ENCODE peak calls at places on chromosomes 6 and 20, in nine cellular contexts. One of them, this sample, is unnamed.

GRCh38 chr6:109687271-109687721 is 3.7 kb downstream of the AK9 start:
- DNase-seq in ascending aorta: no peak
- DNase-seq in NCI-H774: no peak
- DNase-seq in GM03348: peak
- DNase-seq in T-helper 2 cell: no peak
- DNase-seq in sciatic nerve: no peak
- DNase-seq in non-pigmented ciliary epithelial cell: peak
- DNase-seq in GM13977: no peak
- DNase-seq in mesenteric fat pad: no peak
- DNase-seq in this sample: no peak

GRCh38 chr6:8243462-8243861 is 141.1 kb upstream of the EEF1E1 start:
- DNase-seq in sciatic nerve: no peak
- DNase-seq in NCI-H774: no peak
- DNase-seq in ascending aorta: no peak
- DNase-seq in mesenteric fat pad: no peak
- DNase-seq in GM03348: no peak
- DNase-seq in non-pigmented ciliary epithelial cell: peak
- DNase-seq in GM13977: no peak
- DNase-seq in T-helper 2 cell: no peak
- DNase-seq in this sample: no peak

GRCh38 chr6:69936674-69937363 is 70.5 kb downstream of the COL19A1 start:
- DNase-seq in mesenteric fat pad: no peak
- DNase-seq in non-pigmented ciliary epithelial cell: no peak
- DNase-seq in sciatic nerve: no peak
- DNase-seq in GM03348: no peak
- DNase-seq in NCI-H774: no peak
- DNase-seq in GM13977: no peak
- DNase-seq in T-helper 2 cell: no peak
- DNase-seq in ascending aorta: no peak
- DNase-seq in this sample: no peak

GRCh38 chr6:99850841-99851240 is 143.2 kb downstream of the MCHR2 start:
- DNase-seq in ascending aorta: no peak
- DNase-seq in mesenteric fat pad: no peak
- DNase-seq in non-pigmented ciliary epithelial cell: no peak
- DNase-seq in NCI-H774: no peak
- DNase-seq in GM13977: no peak
- DNase-seq in GM03348: no peak
- DNase-seq in sciatic nerve: no peak
- DNase-seq in T-helper 2 cell: no peak
- DNase-seq in this sample: no peak

GRCh38 chr6:85644374-85644762 is 1.7 kb upstream of the SYNCRIP start:
- DNase-seq in sciatic nerve: no peak
- DNase-seq in mesenteric fat pad: no peak
- DNase-seq in GM03348: peak
- DNase-seq in ascending aorta: no peak
- DNase-seq in NCI-H774: no peak
- DNase-seq in non-pigmented ciliary epithelial cell: no peak
- DNase-seq in T-helper 2 cell: no peak
- DNase-seq in GM13977: no peak
- DNase-seq in this sample: no peak

GRCh38 chr6:117544725-117545124 is 57.6 kb downstream of the GOPC start:
- DNase-seq in GM13977: no peak
- DNase-seq in mesenteric fat pad: no peak
- DNase-seq in GM03348: no peak
- DNase-seq in sciatic nerve: no peak
- DNase-seq in ascending aorta: no peak
- DNase-seq in T-helper 2 cell: no peak
- DNase-seq in non-pigmented ciliary epithelial cell: no peak
- DNase-seq in NCI-H774: no peak
- DNase-seq in this sample: no peak

GRCh38 chr20:47620808-47621805 is 119.4 kb downstream of the NCOA3 start:
- DNase-seq in NCI-H774: peak
- DNase-seq in mesenteric fat pad: no peak
- DNase-seq in ascending aorta: no peak
- DNase-seq in GM13977: peak
- DNase-seq in non-pigmented ciliary epithelial cell: peak
- DNase-seq in sciatic nerve: no peak
- DNase-seq in T-helper 2 cell: no peak
- DNase-seq in GM03348: peak
- DNase-seq in this sample: no peak

GRCh38 chr6:57207141-57207540 is 15.0 kb downstream of the RAB23 start:
- DNase-seq in ascending aorta: no peak
- DNase-seq in GM03348: no peak
- DNase-seq in GM13977: no peak
- DNase-seq in non-pigmented ciliary epithelial cell: no peak
- DNase-seq in T-helper 2 cell: no peak
- DNase-seq in NCI-H774: no peak
- DNase-seq in sciatic nerve: no peak
- DNase-seq in mesenteric fat pad: no peak
- DNase-seq in this sample: no peak

GRCh38 chr20:37845261-37845681 is 57.7 kb upstream of the VSTM2L start:
- DNase-seq in mesenteric fat pad: no peak
- DNase-seq in GM13977: no peak
- DNase-seq in GM03348: no peak
- DNase-seq in ascending aorta: no peak
- DNase-seq in sciatic nerve: no peak
- DNase-seq in T-helper 2 cell: no peak
- DNase-seq in NCI-H774: peak
- DNase-seq in non-pigmented ciliary epithelial cell: no peak
- DNase-seq in this sample: no peak

GRCh38 chr20:4493386-4493785 is 228.3 kb upstream of the PRND start:
- DNase-seq in mesenteric fat pad: no peak
- DNase-seq in T-helper 2 cell: no peak
- DNase-seq in GM03348: no peak
- DNase-seq in NCI-H774: no peak
- DNase-seq in non-pigmented ciliary epithelial cell: no peak
- DNase-seq in sciatic nerve: no peak
- DNase-seq in ascending aorta: no peak
- DNase-seq in GM13977: no peak
- DNase-seq in this sample: no peak

GRCh38 chr6:144365176-144365710 is 80.1 kb downstream of the UTRN start:
- DNase-seq in GM03348: no peak
- DNase-seq in NCI-H774: no peak
- DNase-seq in mesenteric fat pad: no peak
- DNase-seq in non-pigmented ciliary epithelial cell: no peak
- DNase-seq in GM13977: no peak
- DNase-seq in sciatic nerve: no peak
- DNase-seq in T-helper 2 cell: no peak
- DNase-seq in ascending aorta: no peak
- DNase-seq in this sample: no peak

GRCh38 chr20:20436689-20437088 is 68.8 kb downstream of the INSM1 start:
- DNase-seq in T-helper 2 cell: no peak
- DNase-seq in NCI-H774: no peak
- DNase-seq in mesenteric fat pad: no peak
- DNase-seq in non-pigmented ciliary epithelial cell: no peak
- DNase-seq in ascending aorta: no peak
- DNase-seq in sciatic nerve: no peak
- DNase-seq in GM03348: no peak
- DNase-seq in GM13977: no peak
- DNase-seq in this sample: no peak

GRCh38 chr6:31246051-31246495 is 25.8 kb downstream of the HLA-C start:
- DNase-seq in ascending aorta: no peak
- DNase-seq in GM03348: peak
- DNase-seq in NCI-H774: no peak
- DNase-seq in non-pigmented ciliary epithelial cell: peak
- DNase-seq in mesenteric fat pad: no peak
- DNase-seq in T-helper 2 cell: no peak
- DNase-seq in sciatic nerve: no peak
- DNase-seq in GM13977: no peak
- DNase-seq in this sample: no peak

GRCh38 chr6:150018846-150019580 is 6.3 kb downstream of the RAET1L start:
- DNase-seq in non-pigmented ciliary epithelial cell: no peak
- DNase-seq in T-helper 2 cell: no peak
- DNase-seq in GM03348: no peak
- DNase-seq in mesenteric fat pad: peak
- DNase-seq in ascending aorta: no peak
- DNase-seq in sciatic nerve: peak
- DNase-seq in GM13977: no peak
- DNase-seq in NCI-H774: no peak
- DNase-seq in this sample: no peak

GRCh38 chr6:137647762-137648412 is 153.7 kb upstream of the OLIG3 start:
- DNase-seq in NCI-H774: no peak
- DNase-seq in non-pigmented ciliary epithelial cell: no peak
- DNase-seq in mesenteric fat pad: no peak
- DNase-seq in sciatic nerve: no peak
- DNase-seq in ascending aorta: no peak
- DNase-seq in GM13977: no peak
- DNase-seq in T-helper 2 cell: no peak
- DNase-seq in GM03348: no peak
- DNase-seq in this sample: no peak

GRCh38 chr20:62294516-62294915 is 8.3 kb upstream of the ADRM1 start:
- DNase-seq in sciatic nerve: no peak
- DNase-seq in GM13977: no peak
- DNase-seq in NCI-H774: no peak
- DNase-seq in non-pigmented ciliary epithelial cell: no peak
- DNase-seq in mesenteric fat pad: no peak
- DNase-seq in GM03348: no peak
- DNase-seq in ascending aorta: no peak
- DNase-seq in T-helper 2 cell: no peak
- DNase-seq in this sample: no peak

GRCh38 chr6:170564936-170565530 is 10.9 kb downstream of the TBP start:
- DNase-seq in mesenteric fat pad: no peak
- DNase-seq in GM03348: no peak
- DNase-seq in NCI-H774: no peak
- DNase-seq in sciatic nerve: no peak
- DNase-seq in T-helper 2 cell: no peak
- DNase-seq in ascending aorta: no peak
- DNase-seq in non-pigmented ciliary epithelial cell: no peak
- DNase-seq in GM13977: no peak
- DNase-seq in this sample: no peak

GRCh38 chr6:140027239-140027638 is 652.8 kb upstream of the CITED2 start:
- DNase-seq in sciatic nerve: no peak
- DNase-seq in T-helper 2 cell: no peak
- DNase-seq in mesenteric fat pad: no peak
- DNase-seq in non-pigmented ciliary epithelial cell: no peak
- DNase-seq in ascending aorta: no peak
- DNase-seq in GM13977: no peak
- DNase-seq in GM03348: no peak
- DNase-seq in NCI-H774: no peak
- DNase-seq in this sample: no peak

GRCh38 chr6:136989591-136990578 is 54.9 kb downstream of the IL20RA start:
- DNase-seq in mesenteric fat pad: no peak
- DNase-seq in non-pigmented ciliary epithelial cell: no peak
- DNase-seq in ascending aorta: no peak
- DNase-seq in GM13977: no peak
- DNase-seq in T-helper 2 cell: no peak
- DNase-seq in NCI-H774: peak
- DNase-seq in GM03348: peak
- DNase-seq in sciatic nerve: no peak
- DNase-seq in this sample: no peak

GRCh38 chr6:22146581-22147468 is 150.0 kb downstream of the PRL start:
- DNase-seq in ascending aorta: no peak
- DNase-seq in NCI-H774: no peak
- DNase-seq in mesenteric fat pad: no peak
- DNase-seq in T-helper 2 cell: no peak
- DNase-seq in GM03348: peak
- DNase-seq in non-pigmented ciliary epithelial cell: no peak
- DNase-seq in GM13977: no peak
- DNase-seq in sciatic nerve: peak
- DNase-seq in this sample: no peak

GRCh38 chr6:142322504-142323198 is 20.8 kb downstream of the ADGRG6 start:
- DNase-seq in GM13977: no peak
- DNase-seq in sciatic nerve: no peak
- DNase-seq in non-pigmented ciliary epithelial cell: no peak
- DNase-seq in NCI-H774: peak
- DNase-seq in mesenteric fat pad: no peak
- DNase-seq in GM03348: no peak
- DNase-seq in T-helper 2 cell: no peak
- DNase-seq in ascending aorta: no peak
- DNase-seq in this sample: no peak

GRCh38 chr6:12875061-12875460 is 158.5 kb downstream of the PHACTR1 start:
- DNase-seq in ascending aorta: no peak
- DNase-seq in non-pigmented ciliary epithelial cell: no peak
- DNase-seq in GM03348: peak
- DNase-seq in mesenteric fat pad: no peak
- DNase-seq in GM13977: no peak
- DNase-seq in NCI-H774: no peak
- DNase-seq in sciatic nerve: no peak
- DNase-seq in T-helper 2 cell: no peak
- DNase-seq in this sample: no peak

GRCh38 chr20:59520814-59521213 is 83.5 kb upstream of the PHACTR3 start:
- DNase-seq in sciatic nerve: no peak
- DNase-seq in NCI-H774: no peak
- DNase-seq in T-helper 2 cell: no peak
- DNase-seq in ascending aorta: no peak
- DNase-seq in mesenteric fat pad: no peak
- DNase-seq in non-pigmented ciliary epithelial cell: no peak
- DNase-seq in GM13977: no peak
- DNase-seq in GM03348: no peak
- DNase-seq in this sample: no peak